ENCODE peak calls at places on chromosomes 6 and 20, in five cellular contexts. B is naive thymus-derived CD4-positive, alpha-beta T cell; J is neural progenitor cell; S is psoas muscle; E is HEK293T. Y is an unnamed sample.

GRCh38 chr6:77089776-77090175 is 373.5 kb downstream of the HTR1B start:
- DNase-seq in E (no peak), S (no peak), J (no peak), B (no peak), Y (no peak)

GRCh38 chr6:41051873-41052272 is 1.1 kb upstream of the APOBEC2 start:
- DNase-seq in J (no peak), S (no peak), E (no peak), B (peak; percentile 20), Y (no peak)

GRCh38 chr6:38646166-38646565 is 6.4 kb upstream of the BTBD9 start:
- DNase-seq in B (no peak), S (no peak), E (no peak), J (no peak), Y (no peak)

GRCh38 chr6:26195376-26195923 is 108.2 kb downstream of the HFE start:
- DNase-seq in E (no peak), S (peak; percentile 87), J (peak; percentile 87), B (peak; percentile 93), Y (peak; percentile 44)

GRCh38 chr20:10579942-10580341 is 93.9 kb downstream of the JAG1 start:
- DNase-seq in B (no peak), J (no peak), E (no peak), S (no peak), Y (no peak)

GRCh38 chr6:138765896-138766487 is 7.6 kb upstream of the CCDC28A start:
- DNase-seq in B (peak; percentile 42), E (peak; percentile 31), S (no peak), J (peak; percentile 47), Y (no peak)

GRCh38 chr6:113352029-113352801 is 504.9 kb upstream of the MARCKS start:
- DNase-seq in S (no peak), J (peak; percentile 21), B (no peak), E (no peak), Y (no peak)

GRCh38 chr6:27130668-27131428 is 116.7 kb upstream of the PRSS16 start:
- DNase-seq in J (no peak), B (no peak), S (no peak), E (no peak), Y (no peak)

GRCh38 chr20:63496404-63497120 is 2.3 kb downstream of the EEF1A2 start:
- DNase-seq in E (no peak), B (no peak), S (peak; percentile 59), J (no peak), Y (no peak)

GRCh38 chr6:134741193-134741521 is 208.7 kb downstream of the ALDH8A1 start:
- DNase-seq in B (no peak), S (no peak), J (peak; percentile 32), E (peak; percentile 42), Y (no peak)

Y was measured in neuronal stem cell.